ENCODE peak calls at places on chromosome 10, in seven cellular contexts. M is tibial nerve, J is heart right ventricle, L is tibial artery, B is type B pancreatic cell, N is mesothelial cell of epicardium, Y is glutamatergic neuron. S is an unnamed sample.

GRCh38 chr10:43249962-43250624 is 16.8 kb downstream of the RASGEF1A start:
- DNase-seq in M (peak; percentile 1), J (no peak), L (peak; percentile 15), B (peak; percentile 64), N (peak; percentile 13), Y (no peak), S (no peak)

GRCh38 chr10:124357583-124357930 is 61.2 kb downstream of the OAT start:
- DNase-seq in M (no peak), J (no peak), L (no peak), B (no peak), N (no peak), Y (no peak), S (no peak)

GRCh38 chr10:119132521-119133345 is 28.8 kb downstream of the DENND10 start:
- DNase-seq in M (no peak), J (no peak), L (no peak), B (no peak), N (no peak), Y (no peak), S (no peak)

GRCh38 chr10:61142987-61143386 is 199.0 kb upstream of the RHOBTB1 start:
- DNase-seq in M (no peak), J (no peak), L (no peak), B (no peak), N (no peak), Y (no peak), S (no peak)

GRCh38 chr10:1488970-1489548 is 248.3 kb downstream of the ADARB2 start:
- DNase-seq in M (no peak), J (no peak), L (no peak), B (no peak), N (no peak), Y (no peak), S (no peak)

GRCh38 chr10:124697837-124698559 is 46.2 kb downstream of the FAM53B start:
- DNase-seq in M (no peak), J (no peak), L (no peak), B (no peak), N (no peak), Y (no peak), S (peak; percentile 54)

GRCh38 chr10:77919713-77920108 is 6.8 kb downstream of the DLG5 start:
- DNase-seq in M (no peak), J (no peak), L (no peak), B (no peak), N (no peak), Y (no peak), S (no peak)

GRCh38 chr10:129727071-129727470 is 237.0 kb downstream of the EBF3 start:
- DNase-seq in M (no peak), J (no peak), L (no peak), B (no peak), N (no peak), Y (no peak), S (no peak)

GRCh38 chr10:99779335-99779734 is 3.1 kb upstream of the ABCC2 start:
- DNase-seq in M (no peak), J (no peak), L (no peak), B (no peak), N (no peak), Y (no peak), S (no peak)

GRCh38 chr10:98353105-98353504 is 61.9 kb downstream of the PYROXD2 start:
- DNase-seq in M (no peak), J (no peak), L (no peak), B (no peak), N (no peak), Y (no peak), S (no peak)

GRCh38 chr10:99172130-99172738 is 63.4 kb downstream of the HPSE2 start:
- DNase-seq in M (no peak), J (no peak), L (no peak), B (no peak), N (no peak), Y (peak; percentile 52), S (no peak)

GRCh38 chr10:131848741-131849590 is 51.8 kb upstream of the PPP2R2D start:
- DNase-seq in M (no peak), J (no peak), L (peak; percentile 19), B (peak; percentile 62), N (no peak), Y (no peak), S (no peak)

GRCh38 chr10:71840936-71841335 is 10.1 kb downstream of the PSAP start:
- DNase-seq in M (no peak), J (no peak), L (no peak), B (no peak), N (no peak), Y (no peak), S (no peak)

GRCh38 chr10:85175635-85176034 is 847.2 kb downstream of the CCSER2 start:
- DNase-seq in M (no peak), J (no peak), L (no peak), B (no peak), N (no peak), Y (no peak), S (no peak)

GRCh38 chr10:77030408-77030717 is 607.2 kb downstream of the KCNMA1 start:
- DNase-seq in M (no peak), J (no peak), L (no peak), B (no peak), N (no peak), Y (no peak), S (no peak)

GRCh38 chr10:34156781-34157425 is 658.2 kb downstream of the PARD3 start:
- DNase-seq in M (no peak), J (no peak), L (no peak), B (no peak), N (no peak), Y (no peak), S (no peak)

DNA sequence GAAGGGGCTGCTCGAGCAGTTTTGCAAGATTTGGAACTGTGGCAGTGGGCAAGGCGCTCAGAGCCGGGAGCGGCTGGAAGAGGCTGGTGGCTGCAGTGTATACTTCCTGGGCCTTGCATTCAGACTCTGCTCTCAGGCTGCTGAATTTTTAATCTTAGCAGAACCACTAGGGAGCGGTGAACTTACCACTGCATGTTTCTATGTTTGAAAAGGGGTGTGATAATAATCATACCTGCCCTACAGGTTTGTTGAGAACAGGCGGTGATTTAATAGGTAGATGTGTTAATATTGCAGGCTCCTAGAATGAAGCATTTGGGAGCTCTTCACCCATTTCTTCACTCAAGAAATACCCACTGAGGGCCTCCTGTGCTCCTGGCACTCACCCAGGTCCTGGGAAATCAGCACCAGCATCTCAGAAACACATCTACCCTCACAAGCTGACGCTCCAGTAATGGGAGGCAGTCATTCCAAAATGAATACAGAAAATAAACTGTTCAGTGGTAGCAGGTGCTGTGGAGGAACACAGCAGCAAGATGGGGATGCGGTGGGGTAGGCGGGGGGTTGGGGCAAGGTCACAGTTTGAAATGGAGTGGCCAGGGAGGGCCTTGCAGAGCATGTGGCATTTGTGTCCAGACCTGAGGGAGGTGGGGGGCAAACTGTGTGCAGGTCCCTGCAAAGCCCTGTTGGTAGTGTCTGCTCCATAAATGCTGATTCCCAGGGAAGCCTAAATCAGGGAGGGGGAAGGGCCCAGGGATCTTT is 41.0 kb downstream of the VWA2 start:
- DNase-seq in M (no peak), J (no peak), L (no peak), B (no peak), N (no peak), Y (no peak), S (no peak)
- TF ChIP-seq CTCF in M (no peak), J (no peak), L (no peak), B (no peak), N (no peak), Y (no peak), S (no peak)

DNA sequence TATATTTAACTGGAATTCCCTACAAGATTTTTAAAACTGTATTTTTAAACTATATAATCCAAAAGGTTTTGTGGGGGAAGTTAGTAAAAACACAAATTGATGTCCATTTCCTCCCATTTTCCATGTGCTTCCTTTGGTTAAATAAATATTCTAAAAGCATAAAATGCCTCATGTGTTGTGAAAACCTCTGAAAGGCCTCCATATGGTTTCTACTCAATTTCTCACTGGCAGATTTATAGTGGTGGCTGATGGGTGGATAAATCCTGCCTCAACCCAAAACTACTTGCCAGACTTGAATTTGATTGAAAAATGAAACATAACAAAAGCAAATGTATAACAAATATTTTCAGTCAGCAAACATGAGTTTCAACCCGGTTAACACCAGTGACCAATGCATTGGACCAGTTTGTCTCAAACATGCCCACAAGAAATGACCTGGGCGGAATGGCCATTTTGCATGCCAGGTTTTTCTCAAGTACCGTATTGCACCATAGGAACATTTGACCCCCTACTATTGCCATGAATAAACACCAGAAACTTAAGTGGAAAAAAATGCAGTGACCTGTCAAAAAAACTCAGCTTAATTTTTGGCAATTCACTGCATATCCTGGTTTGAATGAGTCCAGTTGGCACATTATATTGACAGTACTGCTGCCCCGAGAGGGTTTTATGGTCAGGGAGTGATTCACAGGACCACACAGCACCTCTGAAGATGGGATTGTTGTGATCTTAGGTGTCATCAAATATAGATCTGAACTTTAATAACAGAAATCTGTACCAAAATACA is 454.6 kb upstream of the ANKRD30A start:
- DNase-seq in M (no peak), J (no peak), L (no peak), B (no peak), N (no peak), Y (no peak), S (no peak)
- TF ChIP-seq CTCF in M (no peak), J (no peak), L (no peak), B (no peak), N (no peak), Y (no peak), S (no peak)

DNA sequence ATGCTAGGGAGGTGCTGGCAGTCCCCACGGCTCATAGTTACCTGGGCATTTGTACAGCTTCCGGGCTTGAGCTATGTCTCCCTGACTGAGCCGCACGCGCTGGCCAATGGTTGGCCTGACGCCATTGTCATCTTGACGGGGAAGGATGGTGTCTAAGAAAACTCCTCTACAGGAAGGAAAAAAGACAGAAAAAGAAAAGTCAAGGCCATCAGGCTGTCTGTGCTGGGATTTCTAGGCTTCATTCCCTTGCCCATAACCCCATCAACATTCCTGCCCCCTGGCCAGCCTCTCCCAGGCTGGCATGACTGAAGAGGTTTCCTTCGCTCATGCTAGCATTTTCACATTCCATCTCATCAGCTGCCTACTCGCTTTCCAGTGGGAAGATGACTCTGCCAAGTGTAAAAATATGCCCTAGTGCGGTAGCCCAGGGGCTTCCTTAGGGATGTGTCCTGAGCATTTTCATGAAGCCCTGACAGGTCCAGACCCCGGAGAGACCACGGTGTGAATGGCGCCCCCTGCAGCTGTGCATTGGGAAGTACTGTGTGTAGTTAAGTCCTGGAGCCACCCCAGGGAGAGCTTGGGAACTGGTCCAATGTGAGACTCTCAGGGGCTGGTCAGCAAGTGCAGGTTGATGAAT is 54.5 kb upstream of the OPALIN start:
- DNase-seq in M (no peak), J (peak; percentile 27), L (no peak), B (no peak), N (no peak), Y (no peak), S (no peak)
- TF ChIP-seq CTCF in M (no peak), J (no peak), L (no peak), B (peak; percentile 42), N (no peak), Y (no peak), S (no peak)

GRCh38 chr10:5589963-5590511 is 65.3 kb downstream of the CALML3 start:
- DNase-seq in M (no peak), J (no peak), L (no peak), B (no peak), N (no peak), Y (no peak), S (no peak)
- TF ChIP-seq CTCF in M (no peak), J (no peak), L (no peak), B (peak; percentile 54), N (no peak), Y (no peak), S (no peak)

S was measured in natural killer cell.